ENCODE peak calls at places on chromosome 10, in eight cellular contexts. N is GM23248, D is Karpas-422, P is GM23338, L is HCT116, K is mammary epithelial cell, X is IMR-90, H is fibroblast of lung. F is an unnamed sample.

GRCh38 chr10:44458671-44459403 is 73.9 kb upstream of the CXCL12 start:
- DNase-seq in D (no peak), X (no peak), N (peak; percentile 19), K (no peak), P (no peak), L (no peak), H (no peak), F (no peak)

GRCh38 chr10:113026679-113027078 is 76.6 kb downstream of the TCF7L2 start:
- DNase-seq in K (no peak), N (peak; percentile 56), D (no peak), P (no peak), L (no peak), H (peak; percentile 97), X (peak; percentile 94), F (no peak)

GRCh38 chr10:34219860-34220518 is 595.1 kb downstream of the PARD3 start:
- DNase-seq in P (no peak), N (no peak), L (no peak), K (no peak), X (no peak), D (no peak), H (peak; percentile 6), F (no peak)

GRCh38 chr10:123636598-123637325 is 29.4 kb upstream of the GPR26 start:
- DNase-seq in X (no peak), K (peak; percentile 40), D (no peak), N (peak; percentile 77), L (peak; percentile 38), H (no peak), P (no peak), F (no peak)

GRCh38 chr10:44628921-44629320 is 244.0 kb upstream of the CXCL12 start:
- DNase-seq in P (peak; percentile 13), L (no peak), K (peak; percentile 51), X (peak; percentile 86), N (peak; percentile 96), D (no peak), H (peak; percentile 82), F (peak; percentile 84)

GRCh38 chr10:49661291-49661856 is 18.1 kb upstream of the C10orf53 start:
- DNase-seq in K (peak; percentile 75), L (no peak), N (no peak), P (no peak), X (no peak), D (no peak), H (no peak), F (peak; percentile 27)

GRCh38 chr10:117896517-117896916 is 150.2 kb downstream of the RAB11FIP2 start:
- DNase-seq in X (no peak), D (peak; percentile 62), P (no peak), N (no peak), K (no peak), H (no peak), L (no peak), F (no peak)

GRCh38 chr10:57694956-57695605 is 572.6 kb downstream of the IPMK start:
- DNase-seq in L (no peak), K (peak; percentile 14), H (peak; percentile 45), X (peak; percentile 26), N (peak; percentile 44), D (no peak), P (no peak), F (peak; percentile 45)

GRCh38 chr10:98956576-98957260 is 278.9 kb downstream of the HPSE2 start:
- DNase-seq in X (peak; percentile 73), P (no peak), N (peak; percentile 23), L (no peak), D (no peak), K (peak; percentile 31), H (peak; percentile 43), F (no peak)

GRCh38 chr10:102400598-102401321 is 5.3 kb downstream of the NFKB2 start:
- DNase-seq in P (no peak), X (no peak), D (no peak), L (no peak), H (no peak), N (no peak), K (no peak), F (no peak)

GRCh38 chr10:131758062-131758941 is 142.5 kb upstream of the PPP2R2D start:
- DNase-seq in X (no peak), K (no peak), P (no peak), N (no peak), D (no peak), L (no peak), H (no peak), F (no peak)

GRCh38 chr10:100014129-100014762 is 4.5 kb upstream of the DNMBP start:
- DNase-seq in H (no peak), N (no peak), D (peak; percentile 61), L (no peak), P (no peak), K (no peak), X (no peak), F (no peak)

GRCh38 chr10:119006451-119007210 is 22.9 kb upstream of the NANOS1 start:
- DNase-seq in P (no peak), L (no peak), N (peak; percentile 96), K (peak; percentile 96), H (peak; percentile 99), X (peak; percentile 100), D (no peak), F (peak; percentile 98)

GRCh38 chr10:77333610-77334340 is 303.8 kb downstream of the KCNMA1 start:
- DNase-seq in N (peak; percentile 20), X (peak; percentile 73), K (no peak), L (no peak), P (no peak), H (peak; percentile 27), D (no peak), F (no peak)

GRCh38 chr10:112949875-112950507 is at the start of gene TCF7L2:
- DNase-seq in H (peak; percentile 97), N (peak; percentile 98), X (peak; percentile 95), L (peak; percentile 100), D (peak; percentile 71), P (peak; percentile 99), K (peak; percentile 96), F (peak; percentile 93)

GRCh38 chr10:36450385-36450784 is 675.0 kb upstream of the ANKRD30A start:
- DNase-seq in D (no peak), K (peak; percentile 19), H (peak; percentile 87), P (peak; percentile 9), X (peak; percentile 83), L (no peak), N (peak; percentile 75), F (no peak)

GRCh38 chr10:133245439-133246235 is 8.0 kb downstream of the VENTX start:
- DNase-seq in H (no peak), N (peak; percentile 42), P (no peak), K (no peak), X (no peak), D (no peak), L (no peak), F (no peak)

GRCh38 chr10:7662522-7662921 is 4.2 kb downstream of the ITIH5 start:
- DNase-seq in K (no peak), N (peak; percentile 8), L (no peak), H (no peak), X (no peak), P (no peak), D (no peak), F (no peak)

GRCh38 chr10:59611048-59611447 is 98.6 kb downstream of the SLC16A9 start:
- DNase-seq in D (no peak), N (no peak), H (no peak), X (no peak), K (no peak), L (no peak), P (no peak), F (peak; percentile 69)

GRCh38 chr10:119670717-119671116 is 19.5 kb downstream of the BAG3 start:
- DNase-seq in X (peak; percentile 65), H (peak; percentile 66), L (no peak), P (no peak), K (peak; percentile 80), N (peak; percentile 81), D (no peak), F (peak; percentile 58)

GRCh38 chr10:77582710-77583115 is 54.9 kb downstream of the KCNMA1 start:
- DNase-seq in X (peak; percentile 79), D (peak; percentile 73), L (no peak), K (peak; percentile 88), P (no peak), H (peak; percentile 80), N (peak; percentile 78), F (peak; percentile 100)

GRCh38 chr10:96339956-96340904 is 18.6 kb downstream of the OPALIN start:
- DNase-seq in K (peak; percentile 54), D (peak; percentile 82), X (peak; percentile 70), P (peak; percentile 88), H (peak; percentile 50), N (peak; percentile 83), L (peak; percentile 53), F (peak; percentile 54)

GRCh38 chr10:20891338-20891714 is 5.8 kb downstream of the NEBL start:
- DNase-seq in D (no peak), K (peak; percentile 77), H (peak; percentile 95), P (no peak), N (peak; percentile 43), X (no peak), L (no peak), F (no peak)
- H2AFZ ChIP-seq in D (no peak overlapping the region), K (no peak overlapping the region), H (no peak overlapping the region), P (no peak overlapping the region), N (no peak overlapping the region), X (no peak overlapping the region), L (no peak overlapping the region), F (no peak overlapping the region)

GRCh38 chr10:27482984-27483956 is 20.8 kb upstream of the RAB18 start:
- DNase-seq in K (peak; percentile 91), L (no peak), P (peak; percentile 30), D (no peak), N (peak; percentile 80), X (peak; percentile 41), H (peak; percentile 30), F (peak; percentile 54)
- H2AFZ ChIP-seq in K (peak overlapping the region; percentile 88), L (peak overlapping the region; percentile 77), P (peak overlapping the region; percentile 52), D (no peak overlapping the region), N (peak overlapping the region; percentile 86), X (peak overlapping the region; percentile 68), H (peak overlapping the region; percentile 1), F (peak overlapping the region; percentile 57)

DNA sequence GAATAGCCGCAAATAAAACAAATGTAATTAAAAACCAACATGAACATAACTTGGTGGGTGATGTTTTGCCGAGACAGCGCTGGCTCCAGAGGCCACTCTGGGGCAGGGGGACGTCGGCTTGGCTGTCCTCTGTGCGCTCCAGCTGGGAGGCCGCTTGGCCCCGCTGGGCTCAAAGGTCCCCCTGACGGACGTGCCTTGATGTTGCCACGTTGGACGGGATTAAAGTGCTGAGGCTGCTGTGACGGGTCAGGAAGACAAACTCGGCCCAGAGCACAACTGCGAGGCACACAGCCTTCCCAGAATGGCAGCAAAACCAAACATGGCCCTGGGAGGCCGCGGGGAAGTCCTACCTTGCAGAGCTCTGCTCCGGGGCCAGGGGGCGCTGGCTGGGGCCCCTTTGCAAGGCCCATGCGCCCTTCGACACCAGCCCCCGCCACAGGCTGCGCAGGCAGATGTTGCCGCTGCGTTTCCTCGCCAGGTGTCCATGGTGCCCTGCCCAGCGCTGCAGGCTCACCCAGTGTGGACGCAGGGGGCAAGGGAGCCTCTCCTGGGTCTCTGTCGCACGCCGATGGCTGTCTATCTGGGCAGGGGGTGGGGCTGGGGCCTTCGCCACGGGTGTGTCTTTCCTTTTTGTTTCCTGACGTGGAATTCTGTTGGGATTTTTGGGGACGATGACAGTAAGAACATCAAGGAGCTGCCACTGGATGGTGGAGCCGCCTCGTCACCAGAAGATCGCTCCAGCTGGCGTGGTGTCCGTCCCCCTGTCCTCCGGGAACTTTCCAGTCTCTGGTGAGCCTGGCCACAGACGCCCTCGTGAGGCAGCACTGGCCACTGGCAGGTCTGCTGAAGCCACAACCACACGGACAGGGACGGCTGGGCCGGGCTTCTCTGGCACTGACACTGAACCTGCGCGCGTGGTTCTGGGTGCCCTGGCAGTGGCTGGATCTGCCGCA is 99.6 kb upstream of the DIP2C start:
- DNase-seq in K (peak; percentile 56), P (peak; percentile 85), L (peak; percentile 18), X (peak; percentile 60), H (peak; percentile 76), N (peak; percentile 92), D (no peak), F (peak; percentile 69)
- H2AFZ ChIP-seq in K (peak overlapping the region; percentile 68), P (peak overlapping the region; percentile 95), L (no peak overlapping the region), X (peak overlapping the region; percentile 71), H (peak overlapping the region; percentile 60), N (peak overlapping the region; percentile 83), D (no peak overlapping the region), F (peak overlapping the region; percentile 86)

GRCh38 chr10:66982792-66983481 is 57.1 kb downstream of the LRRTM3 start:
- DNase-seq in D (no peak), K (no peak), X (no peak), H (no peak), L (no peak), P (peak; percentile 12), N (no peak), F (no peak)
- H2AFZ ChIP-seq in D (no peak overlapping the region), K (no peak overlapping the region), X (no peak overlapping the region), H (no peak overlapping the region), L (no peak overlapping the region), P (no peak overlapping the region), N (no peak overlapping the region), F (no peak overlapping the region)